ENCODE peak calls at places on chromosomes 4 and X, in six cellular contexts. O is NCI-H446 treated with DMSO at 0.1 percent for 48 hours, S is pancreas, X is fibroblast of lung, H is neuronal stem cell, A is activated T-cell treated with anti-CD3 and anti-CD28 coated beads for 24 hours. Y is an unnamed sample.

GRCh38 chr4:145186719-145187118 is 6.3 kb upstream of the OTUD4 start:
- DNase-seq in O (no peak), S (no peak), X (no peak), H (no peak), A (no peak), Y (no peak)

GRCh38 chrX:23783569-23784486 is 855 bp downstream of the SAT1 start:
- DNase-seq in O (no peak), S (no peak), X (peak), H (no peak), A (no peak), Y (no peak)

GRCh38 chr4:182216005-182216404 is 27.2 kb upstream of the TENM3 start:
- DNase-seq in O (no peak), S (no peak), X (peak), H (no peak), A (no peak), Y (no peak)

GRCh38 chrX:47212381-47213293 is 5.8 kb upstream of the CDK16 start:
- DNase-seq in O (no peak), S (peak), X (no peak), H (no peak), A (no peak), Y (no peak)

GRCh38 chr4:23888421-23889319 is 1.2 kb downstream of the PPARGC1A start:
- DNase-seq in O (no peak), S (no peak), X (peak), H (no peak), A (no peak), Y (no peak)

GRCh38 chr4:25527044-25527443 is 128.6 kb upstream of the SLC34A2 start:
- DNase-seq in O (no peak), S (no peak), X (no peak), H (no peak), A (no peak), Y (no peak)

GRCh38 chrX:73851014-73852009 is 288.3 kb downstream of the CHIC1 start:
- DNase-seq in O (no peak), S (peak), X (peak), H (no peak), A (no peak), Y (no peak)

GRCh38 chr4:9916937-9917336 is 104.4 kb downstream of the SLC2A9 start:
- DNase-seq in O (no peak), S (no peak), X (no peak), H (no peak), A (no peak), Y (no peak)

GRCh38 chr4:119977546-119977945 is 89.1 kb downstream of the MAD2L1 start:
- DNase-seq in O (no peak), S (no peak), X (no peak), H (no peak), A (no peak), Y (no peak)

GRCh38 chr4:85860066-85860465 is 385.1 kb downstream of the ARHGAP24 start:
- DNase-seq in O (peak), S (no peak), X (peak), H (no peak), A (no peak), Y (no peak)

GRCh38 chrX:70172226-70172625 is 5.1 kb upstream of the DGAT2L6 start:
- DNase-seq in O (no peak), S (no peak), X (peak), H (no peak), A (no peak), Y (no peak)

GRCh38 chr4:171880136-171880535 is 66.9 kb downstream of the GALNTL6 start:
- DNase-seq in O (no peak), S (no peak), X (peak), H (no peak), A (no peak), Y (peak)

GRCh38 chrX:54825716-54826428 is 18.3 kb downstream of the MAGED2 start:
- DNase-seq in O (no peak), S (no peak), X (no peak), H (no peak), A (no peak), Y (peak)

GRCh38 chr4:111231281-111231680 is 608.4 kb upstream of the PITX2 start:
- DNase-seq in O (no peak), S (no peak), X (peak), H (no peak), A (no peak), Y (no peak)

GRCh38 chr4:138609943-138610350 is 367.8 kb upstream of the SLC7A11 start:
- DNase-seq in O (no peak), S (no peak), X (peak), H (no peak), A (no peak), Y (no peak)

GRCh38 chrX:12617241-12617640 is 174.0 kb upstream of the PRPS2 start:
- DNase-seq in O (no peak), S (no peak), X (no peak), H (no peak), A (no peak), Y (no peak)

GRCh38 chrX:124097116-124097515 is 135.6 kb downstream of the STAG2 start:
- DNase-seq in O (no peak), S (no peak), X (no peak), H (no peak), A (no peak), Y (no peak)

GRCh38 chr4:100421356-100421978 is 96.4 kb downstream of the EMCN start:
- DNase-seq in O (peak), S (no peak), X (peak), H (peak), A (no peak), Y (no peak)

GRCh38 chr4:19961092-19961491 is 290.6 kb upstream of the SLIT2 start:
- DNase-seq in O (no peak), S (no peak), X (peak), H (no peak), A (no peak), Y (no peak)

GRCh38 chr4:33060873-33061542 is 2340.8 kb downstream of the PCDH7 start:
- DNase-seq in O (peak), S (peak), X (peak), H (peak), A (no peak), Y (peak)

GRCh38 chrX:1244164-1245076 is 24.2 kb upstream of the CSF2RA start:
- DNase-seq in O (no peak), S (no peak), X (no peak), H (peak), A (no peak), Y (no peak)

GRCh38 chrX:53379747-53380146 is 42.7 kb downstream of the SMC1A start:
- DNase-seq in O (no peak), S (no peak), X (no peak), H (no peak), A (no peak), Y (no peak)

GRCh38 chr4:155667538-155668511 is 1.2 kb downstream of the GUCY1A1 start:
- DNase-seq in O (peak), S (peak), X (peak), H (peak), A (no peak), Y (no peak)

GRCh38 chr4:14218641-14219040 is 591.1 kb upstream of the BOD1L1 start:
- DNase-seq in O (no peak), S (no peak), X (no peak), H (no peak), A (no peak), Y (no peak)

GRCh38 chr4:8050555-8051206 is 107.9 kb downstream of the ABLIM2 start:
- DNase-seq in O (no peak), S (peak), X (peak), H (no peak), A (no peak), Y (no peak)

GRCh38 chr4:170979736-170980135 is 833.5 kb upstream of the GALNTL6 start:
- DNase-seq in O (no peak), S (no peak), X (peak), H (no peak), A (no peak), Y (no peak)

GRCh38 chr4:116796022-116796421 is 289.4 kb downstream of the TRAM1L1 start:
- DNase-seq in O (no peak), S (no peak), X (no peak), H (no peak), A (no peak), Y (no peak)

GRCh38 chr4:119765951-119766350 is 137.3 kb upstream of the PDE5A start:
- DNase-seq in O (no peak), S (no peak), X (no peak), H (no peak), A (no peak), Y (no peak)

GRCh38 chr4:61994036-61994435 is 793.9 kb downstream of the ADGRL3 start:
- DNase-seq in O (no peak), S (no peak), X (peak), H (no peak), A (no peak), Y (no peak)

GRCh38 chr4:15354790-15355418 is 72.9 kb upstream of the C1QTNF7 start:
- DNase-seq in O (no peak), S (no peak), X (no peak), H (no peak), A (no peak), Y (no peak)

GRCh38 chr4:183610033-183610432 is 49.0 kb downstream of the RWDD4 start:
- DNase-seq in O (no peak), S (no peak), X (peak), H (no peak), A (no peak), Y (no peak)

GRCh38 chr4:165631912-165632311 is 241.1 kb upstream of the TLL1 start:
- DNase-seq in O (peak), S (no peak), X (peak), H (no peak), A (no peak), Y (no peak)

Y was measured in epithelial cell of prostate.